ENCODE peak calls at places on chromosomes 12 and 14, in six cellular contexts. One of them, this sample, is unnamed.
A peak's percentile ranks its signal among the peaks of the same experiment; 100 is the strongest.

GRCh38 chr12:124369901-124370378 is 75.0 kb downstream of the RFLNA start:
- DNase-seq in IMR-90: no peak
- DNase-seq in H1: no peak
- DNase-seq in neuronal stem cell: no peak
- DNase-seq in mesenchymal stem cell: no peak
- DNase-seq in trophoblast cell: peak; percentile 40
- DNase-seq in this sample: no peak

GRCh38 chr12:131267576-131267975 is 313.9 kb downstream of the ADGRD1 start:
- DNase-seq in IMR-90: no peak
- DNase-seq in H1: no peak
- DNase-seq in neuronal stem cell: no peak
- DNase-seq in mesenchymal stem cell: no peak
- DNase-seq in trophoblast cell: no peak
- DNase-seq in this sample: no peak

GRCh38 chr12:14714437-14714836 is 18.0 kb upstream of the GUCY2C start:
- DNase-seq in IMR-90: no peak
- DNase-seq in H1: no peak
- DNase-seq in neuronal stem cell: no peak
- DNase-seq in mesenchymal stem cell: no peak
- DNase-seq in trophoblast cell: no peak
- DNase-seq in this sample: peak; percentile 91

GRCh38 chr12:69415471-69416275 is 54.5 kb upstream of the FRS2 start:
- DNase-seq in IMR-90: peak; percentile 95
- DNase-seq in H1: peak; percentile 31
- DNase-seq in neuronal stem cell: peak; percentile 55
- DNase-seq in mesenchymal stem cell: peak; percentile 78
- DNase-seq in trophoblast cell: peak; percentile 80
- DNase-seq in this sample: peak; percentile 82

GRCh38 chr14:105317546-105317945 is 3.0 kb downstream of the PACS2 start:
- DNase-seq in IMR-90: peak; percentile 53
- DNase-seq in H1: no peak
- DNase-seq in neuronal stem cell: no peak
- DNase-seq in mesenchymal stem cell: peak; percentile 16
- DNase-seq in trophoblast cell: no peak
- DNase-seq in this sample: no peak

GRCh38 chr12:104929926-104930325 is 28.2 kb downstream of the SLC41A2 start:
- DNase-seq in IMR-90: peak; percentile 41
- DNase-seq in H1: no peak
- DNase-seq in neuronal stem cell: no peak
- DNase-seq in mesenchymal stem cell: peak; percentile 48
- DNase-seq in trophoblast cell: no peak
- DNase-seq in this sample: no peak

GRCh38 chr12:125050446-125050845 is 14.8 kb upstream of the AACS start:
- DNase-seq in IMR-90: no peak
- DNase-seq in H1: no peak
- DNase-seq in neuronal stem cell: no peak
- DNase-seq in mesenchymal stem cell: no peak
- DNase-seq in trophoblast cell: no peak
- DNase-seq in this sample: no peak

GRCh38 chr14:51410846-51411245 is 170.8 kb downstream of the TMX1 start:
- DNase-seq in IMR-90: no peak
- DNase-seq in H1: no peak
- DNase-seq in neuronal stem cell: no peak
- DNase-seq in mesenchymal stem cell: peak; percentile 16
- DNase-seq in trophoblast cell: no peak
- DNase-seq in this sample: no peak

GRCh38 chr14:90546767-90547166 is 149.9 kb downstream of the CALM1 start:
- DNase-seq in IMR-90: no peak
- DNase-seq in H1: no peak
- DNase-seq in neuronal stem cell: no peak
- DNase-seq in mesenchymal stem cell: no peak
- DNase-seq in trophoblast cell: no peak
- DNase-seq in this sample: peak; percentile 61
- H4K91ac ChIP-seq in IMR-90: no peak overlapping the region
- H4K91ac ChIP-seq in H1: no peak overlapping the region
- H4K91ac ChIP-seq in neuronal stem cell: no peak overlapping the region
- H4K91ac ChIP-seq in mesenchymal stem cell: no peak overlapping the region
- H4K91ac ChIP-seq in trophoblast cell: no peak overlapping the region
- H4K91ac ChIP-seq in this sample: no peak overlapping the region

DNA sequence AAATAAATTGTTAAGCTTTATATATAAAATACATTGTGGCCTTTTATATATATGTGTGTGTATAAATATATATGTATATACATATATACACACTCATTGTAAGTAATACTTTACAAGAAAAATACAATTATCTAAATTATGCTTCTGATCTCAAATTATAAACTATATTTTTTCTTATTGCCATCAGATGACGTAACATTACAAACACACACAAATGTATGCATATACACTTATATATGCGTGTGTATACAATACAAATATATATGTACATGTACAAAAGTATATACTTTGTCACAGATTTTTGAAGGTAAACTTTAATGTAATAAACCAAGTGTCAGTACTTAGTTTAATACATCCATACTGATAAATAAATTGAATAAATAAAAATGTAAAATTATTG is 278.9 kb upstream of the LMO3 start:
- DNase-seq in IMR-90: no peak
- DNase-seq in H1: no peak
- DNase-seq in neuronal stem cell: no peak
- DNase-seq in mesenchymal stem cell: no peak
- DNase-seq in trophoblast cell: no peak
- DNase-seq in this sample: no peak
- H4K91ac ChIP-seq in IMR-90: no peak overlapping the region
- H4K91ac ChIP-seq in H1: no peak overlapping the region
- H4K91ac ChIP-seq in neuronal stem cell: no peak overlapping the region
- H4K91ac ChIP-seq in mesenchymal stem cell: no peak overlapping the region
- H4K91ac ChIP-seq in trophoblast cell: no peak overlapping the region
- H4K91ac ChIP-seq in this sample: no peak overlapping the region

GRCh38 chr12:118160536-118160935 is 24.6 kb downstream of the PEBP1 start:
- DNase-seq in IMR-90: no peak
- DNase-seq in H1: no peak
- DNase-seq in neuronal stem cell: no peak
- DNase-seq in mesenchymal stem cell: no peak
- DNase-seq in trophoblast cell: no peak
- DNase-seq in this sample: no peak

GRCh38 chr12:118166946-118167345 is 31.0 kb downstream of the PEBP1 start:
- DNase-seq in IMR-90: no peak
- DNase-seq in H1: no peak
- DNase-seq in neuronal stem cell: no peak
- DNase-seq in mesenchymal stem cell: no peak
- DNase-seq in trophoblast cell: no peak
- DNase-seq in this sample: no peak

GRCh38 chr12:118164798-118165486 is 29.0 kb downstream of the PEBP1 start:
- DNase-seq in IMR-90: peak; percentile 33
- DNase-seq in H1: no peak
- DNase-seq in neuronal stem cell: peak; percentile 18
- DNase-seq in mesenchymal stem cell: peak; percentile 37
- DNase-seq in trophoblast cell: no peak
- DNase-seq in this sample: peak; percentile 60
- H4K91ac ChIP-seq in IMR-90: no peak overlapping the region
- H4K91ac ChIP-seq in H1: no peak overlapping the region
- H4K91ac ChIP-seq in neuronal stem cell: no peak overlapping the region
- H4K91ac ChIP-seq in mesenchymal stem cell: no peak overlapping the region
- H4K91ac ChIP-seq in trophoblast cell: no peak overlapping the region
- H4K91ac ChIP-seq in this sample: no peak overlapping the region

GRCh38 chr14:46920542-46920941 is 269.0 kb upstream of the RPL10L start:
- DNase-seq in IMR-90: no peak
- DNase-seq in H1: no peak
- DNase-seq in neuronal stem cell: no peak
- DNase-seq in mesenchymal stem cell: no peak
- DNase-seq in trophoblast cell: no peak
- DNase-seq in this sample: no peak
- H4K91ac ChIP-seq in IMR-90: no peak overlapping the region
- H4K91ac ChIP-seq in H1: no peak overlapping the region
- H4K91ac ChIP-seq in neuronal stem cell: no peak overlapping the region
- H4K91ac ChIP-seq in mesenchymal stem cell: no peak overlapping the region
- H4K91ac ChIP-seq in trophoblast cell: no peak overlapping the region
- H4K91ac ChIP-seq in this sample: no peak overlapping the region

DNA sequence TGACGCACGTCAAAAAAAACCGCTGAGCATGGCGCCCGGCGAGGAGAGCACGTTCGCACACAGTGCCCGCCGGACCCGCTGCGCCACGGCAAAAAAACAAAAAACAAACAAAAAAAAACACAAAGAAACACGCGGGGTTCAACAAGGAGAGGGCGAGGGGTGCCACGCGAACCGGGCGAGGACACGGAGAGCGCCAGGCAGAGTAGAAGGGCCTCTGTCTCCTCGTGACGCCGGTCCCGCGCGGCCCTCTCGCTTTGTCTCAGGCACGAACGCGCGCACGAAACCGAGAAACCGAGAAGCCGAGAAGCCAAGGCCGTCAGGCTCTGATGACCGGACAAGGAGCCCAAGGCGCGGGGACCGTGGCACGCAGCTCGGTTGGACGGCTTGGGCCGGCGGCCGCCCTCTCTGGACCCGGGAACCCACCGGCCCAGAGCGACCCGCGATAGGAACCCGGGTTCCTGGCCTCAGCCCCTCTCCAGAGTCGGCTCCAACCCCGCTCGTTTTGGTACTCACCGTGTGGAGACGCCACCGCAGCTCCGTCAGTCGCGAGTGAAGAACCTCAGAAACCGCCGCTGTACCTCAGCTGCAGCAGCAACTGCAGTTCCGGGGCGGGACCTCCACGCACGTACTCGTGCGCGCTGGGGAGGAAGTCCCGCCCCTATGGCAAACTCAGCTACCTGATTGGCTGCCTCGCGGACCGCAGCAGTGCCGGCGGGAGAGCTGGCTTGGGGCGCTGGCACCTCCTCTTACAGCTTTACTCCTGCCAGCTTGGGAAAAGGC is at the start of the genes DDX24 and IFI27L1:
- DNase-seq in IMR-90: peak; percentile 93
- DNase-seq in H1: peak; percentile 84
- DNase-seq in neuronal stem cell: peak; percentile 89
- DNase-seq in mesenchymal stem cell: peak; percentile 93
- DNase-seq in trophoblast cell: peak; percentile 91
- DNase-seq in this sample: peak; percentile 96
- H4K91ac ChIP-seq in IMR-90: peak within 1 kb of the TSS; percentile 58
- H4K91ac ChIP-seq in H1: no peak within 1 kb of the TSS
- H4K91ac ChIP-seq in neuronal stem cell: no peak within 1 kb of the TSS
- H4K91ac ChIP-seq in mesenchymal stem cell: no peak within 1 kb of the TSS
- H4K91ac ChIP-seq in trophoblast cell: peak within 1 kb of the TSS; percentile 91
- H4K91ac ChIP-seq in this sample: no peak within 1 kb of the TSS

DNA sequence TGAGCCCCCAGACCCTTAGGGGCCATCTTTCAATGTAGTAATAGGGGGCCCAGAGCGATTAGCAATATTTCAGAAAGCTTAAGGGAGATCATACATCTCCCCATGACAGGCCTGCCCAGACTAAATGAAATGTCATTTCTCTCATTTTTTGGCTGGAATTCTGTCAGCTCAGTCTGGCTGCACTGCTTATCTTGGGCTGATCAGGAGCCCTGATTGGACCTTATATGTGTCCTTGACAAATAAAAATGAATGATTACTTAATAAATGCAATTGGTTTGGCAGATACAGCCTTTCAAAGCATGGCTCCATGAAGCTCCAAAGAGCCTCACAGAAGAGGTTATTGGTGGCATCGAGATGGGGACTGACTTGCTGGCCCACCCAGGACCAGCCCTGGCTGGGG is 121.9 kb downstream of the ADCK1 start:
- DNase-seq in IMR-90: no peak
- DNase-seq in H1: no peak
- DNase-seq in neuronal stem cell: no peak
- DNase-seq in mesenchymal stem cell: no peak
- DNase-seq in trophoblast cell: no peak
- DNase-seq in this sample: no peak
- H4K91ac ChIP-seq in IMR-90: no peak overlapping the region
- H4K91ac ChIP-seq in H1: no peak overlapping the region
- H4K91ac ChIP-seq in neuronal stem cell: no peak overlapping the region
- H4K91ac ChIP-seq in mesenchymal stem cell: no peak overlapping the region
- H4K91ac ChIP-seq in trophoblast cell: no peak overlapping the region
- H4K91ac ChIP-seq in this sample: no peak overlapping the region